ENCODE peak calls at places on chromosomes 12 and 14, in eight cellular contexts. S is stromal cell of bone marrow; Q is GM13976; E is coronary artery; X is activated CD4-positive, CD25-positive, alpha-beta regulatory T cell; T is lung; I is sciatic nerve; L is hypothalamus. Z is an unnamed sample.

GRCh38 chr14:55245657-55246268 is 25.5 kb upstream of the FBXO34 start:
- DNase-seq in S (peak), Q (peak), E (no peak), X (no peak), T (no peak), I (no peak), L (no peak), Z (no peak)

GRCh38 chr12:113891737-113892520 is 74.2 kb downstream of the RBM19 start:
- DNase-seq in S (no peak), Q (no peak), E (no peak), X (no peak), T (no peak), I (no peak), L (no peak), Z (no peak)

GRCh38 chr12:127115468-127116035 is 1151.4 kb upstream of the TMEM132C start:
- DNase-seq in S (no peak), Q (no peak), E (no peak), X (no peak), T (no peak), I (no peak), L (no peak), Z (no peak)

GRCh38 chr14:75249251-75249957 is 29.2 kb upstream of the FOS start:
- DNase-seq in S (no peak), Q (peak), E (no peak), X (peak), T (no peak), I (no peak), L (no peak), Z (no peak)

GRCh38 chr12:106342397-106343212 is 14.9 kb upstream of the POLR3B start:
- DNase-seq in S (peak), Q (no peak), E (peak), X (no peak), T (peak), I (peak), L (peak), Z (no peak)

GRCh38 chr12:12331244-12331771 is 18.7 kb downstream of the MANSC1 start:
- DNase-seq in S (no peak), Q (no peak), E (no peak), X (no peak), T (no peak), I (no peak), L (no peak), Z (no peak)

GRCh38 chr12:116400671-116401357 is 123.3 kb upstream of the MED13L start:
- DNase-seq in S (no peak), Q (no peak), E (no peak), X (no peak), T (no peak), I (no peak), L (no peak), Z (no peak)

GRCh38 chr12:99906786-99907185 is 78.0 kb downstream of the ANKS1B start:
- DNase-seq in S (no peak), Q (no peak), E (no peak), X (no peak), T (no peak), I (no peak), L (no peak), Z (no peak)

GRCh38 chr12:43914923-43915468 is 79.1 kb downstream of the TMEM117 start:
- DNase-seq in S (no peak), Q (no peak), E (no peak), X (no peak), T (no peak), I (no peak), L (no peak), Z (no peak)

GRCh38 chr14:22882529-22883190 is 362 bp upstream of the REM2 start:
- DNase-seq in S (peak), Q (no peak), E (no peak), X (no peak), T (peak), I (no peak), L (peak), Z (no peak)

GRCh38 chr14:23929822-23930294 is 23.7 kb upstream of the DHRS4 start:
- DNase-seq in S (peak), Q (peak), E (no peak), X (peak), T (peak), I (peak), L (peak), Z (peak)

GRCh38 chr14:52299692-52300278 is 14.3 kb upstream of the PTGER2 start:
- DNase-seq in S (no peak), Q (peak), E (no peak), X (no peak), T (no peak), I (no peak), L (no peak), Z (no peak)

GRCh38 chr12:107131832-107132616 is 38.7 kb upstream of the CRY1 start:
- DNase-seq in S (peak), Q (peak), E (no peak), X (no peak), T (no peak), I (no peak), L (no peak), Z (no peak)

GRCh38 chr14:37369446-37369845 is 171.7 kb downstream of the MIPOL1 start:
- DNase-seq in S (no peak), Q (no peak), E (no peak), X (no peak), T (no peak), I (no peak), L (no peak), Z (no peak)

GRCh38 chr12:48671231-48671856 is 10.7 kb downstream of the KANSL2 start:
- DNase-seq in S (peak), Q (no peak), E (no peak), X (no peak), T (no peak), I (no peak), L (no peak), Z (no peak)

GRCh38 chr14:102903248-102903888 is 19.1 kb upstream of the AMN start:
- DNase-seq in S (no peak), Q (no peak), E (no peak), X (no peak), T (no peak), I (peak), L (no peak), Z (no peak)

GRCh38 chr12:122194804-122195203 is 8.7 kb upstream of the B3GNT4 start:
- DNase-seq in S (no peak), Q (no peak), E (no peak), X (no peak), T (no peak), I (no peak), L (no peak), Z (no peak)

GRCh38 chr12:129296636-129297035 is 443.4 kb downstream of the GLT1D1 start:
- DNase-seq in S (no peak), Q (no peak), E (no peak), X (no peak), T (no peak), I (no peak), L (no peak), Z (no peak)

GRCh38 chr12:96548384-96548783 is 59.0 kb downstream of the CFAP54 start:
- DNase-seq in S (no peak), Q (no peak), E (no peak), X (no peak), T (no peak), I (no peak), L (no peak), Z (no peak)

GRCh38 chr14:102622262-102622885 is 29.9 kb downstream of the RCOR1 start:
- DNase-seq in S (no peak), Q (peak), E (no peak), X (no peak), T (no peak), I (peak), L (no peak), Z (no peak)

GRCh38 chr14:94378527-94379290 is 9.7 kb downstream of the SERPINA1 start:
- DNase-seq in S (no peak), Q (no peak), E (peak), X (no peak), T (no peak), I (no peak), L (no peak), Z (no peak)

GRCh38 chr14:84825481-84825880 is 704.5 kb upstream of the FLRT2 start:
- DNase-seq in S (peak), Q (no peak), E (no peak), X (no peak), T (no peak), I (no peak), L (no peak), Z (no peak)

GRCh38 chr14:20485900-20486299 is 16.7 kb downstream of the PNP start:
- DNase-seq in S (no peak), Q (no peak), E (no peak), X (no peak), T (no peak), I (no peak), L (no peak), Z (no peak)

GRCh38 chr14:75323571-75323970 is 44.9 kb downstream of the FOS start:
- DNase-seq in S (peak), Q (no peak), E (no peak), X (no peak), T (no peak), I (no peak), L (no peak), Z (no peak)

GRCh38 chr12:68572650-68573049 is 38.0 kb upstream of the RAP1B start:
- DNase-seq in S (no peak), Q (no peak), E (no peak), X (no peak), T (no peak), I (no peak), L (no peak), Z (no peak)

GRCh38 chr14:21535545-21536394 is 9.6 kb upstream of the SALL2 start:
- DNase-seq in S (no peak), Q (no peak), E (no peak), X (no peak), T (no peak), I (no peak), L (no peak), Z (no peak)

GRCh38 chr12:13179159-13180074 is 17.1 kb upstream of the EMP1 start:
- DNase-seq in S (no peak), Q (no peak), E (no peak), X (peak), T (peak), I (peak), L (no peak), Z (peak)